ENCODE peak calls at places on chromosomes 6 and 20, in seven cellular contexts. H is cardiac fibroblast, J is brain microvascular endothelial cell, L is fibroblast of lung, Z is uterus, O is progenitor cell of endocrine pancreas, A is omental fat pad. T is an unnamed sample.

GRCh38 chr6:39084506-39084905 is 30.5 kb downstream of the SAYSD1 start:
- DNase-seq in H (no peak), J (no peak), L (no peak), Z (no peak), O (no peak), A (no peak), T (no peak)

GRCh38 chr20:33684533-33685327 is 1.5 kb downstream of the E2F1 start:
- DNase-seq in H (no peak), J (no peak), L (no peak), Z (peak; percentile 25), O (no peak), A (no peak), T (no peak)

GRCh38 chr20:59033616-59034165 is 1.6 kb upstream of the ATP5F1E start:
- DNase-seq in H (no peak), J (no peak), L (no peak), Z (no peak), O (no peak), A (no peak), T (no peak)

GRCh38 chr20:32191873-32192272 is 15.7 kb downstream of the PLAGL2 start:
- DNase-seq in H (peak; percentile 41), J (no peak), L (peak; percentile 54), Z (no peak), O (no peak), A (no peak), T (no peak)

GRCh38 chr20:41308290-41308691 is 9.2 kb downstream of the ZHX3 start:
- DNase-seq in H (peak; percentile 90), J (peak; percentile 78), L (peak; percentile 89), Z (no peak), O (no peak), A (no peak), T (peak; percentile 72)

GRCh38 chr20:62381202-62381797 is 5.6 kb upstream of the RPS21 start:
- DNase-seq in H (peak; percentile 51), J (peak; percentile 51), L (peak; percentile 75), Z (peak; percentile 49), O (no peak), A (no peak), T (no peak)

GRCh38 chr6:29631860-29632731 is 887 bp downstream of the GABBR1 start:
- DNase-seq in H (peak; percentile 78), J (no peak), L (peak; percentile 70), Z (peak; percentile 84), O (peak; percentile 47), A (no peak), T (no peak)

GRCh38 chr20:409697-410559 is 1.8 kb downstream of the RBCK1 start:
- DNase-seq in H (no peak), J (no peak), L (no peak), Z (no peak), O (no peak), A (no peak), T (no peak)

GRCh38 chr20:14335122-14335521 is 2.3 kb downstream of the FLRT3 start:
- DNase-seq in H (no peak), J (no peak), L (no peak), Z (no peak), O (no peak), A (no peak), T (no peak)

GRCh38 chr20:63782051-63782471 is 42.5 kb downstream of the SLC2A4RG start:
- DNase-seq in H (no peak), J (no peak), L (no peak), Z (no peak), O (no peak), A (no peak), T (no peak)
- TF ChIP-seq CTCF in H (no peak), J (no peak), L (no peak), Z (no peak), O (no peak), A (no peak), T (no peak)

GRCh38 chr6:89610149-89610642 is 28.4 kb downstream of the LYRM2 start:
- DNase-seq in H (peak; percentile 56), J (peak; percentile 36), L (peak; percentile 9), Z (peak; percentile 53), O (peak; percentile 51), A (peak; percentile 72), T (no peak)

GRCh38 chr6:89613790-89614189 is 24.8 kb downstream of the LYRM2 start:
- DNase-seq in H (no peak), J (no peak), L (no peak), Z (no peak), O (no peak), A (no peak), T (no peak)

GRCh38 chr6:89611666-89612065 is 26.9 kb downstream of the LYRM2 start:
- DNase-seq in H (peak; percentile 13), J (peak; percentile 6), L (peak; percentile 60), Z (no peak), O (no peak), A (no peak), T (no peak)

GRCh38 chr6:89615882-89616281 is 22.7 kb downstream of the LYRM2 start:
- DNase-seq in H (no peak), J (no peak), L (no peak), Z (no peak), O (no peak), A (no peak), T (no peak)

DNA sequence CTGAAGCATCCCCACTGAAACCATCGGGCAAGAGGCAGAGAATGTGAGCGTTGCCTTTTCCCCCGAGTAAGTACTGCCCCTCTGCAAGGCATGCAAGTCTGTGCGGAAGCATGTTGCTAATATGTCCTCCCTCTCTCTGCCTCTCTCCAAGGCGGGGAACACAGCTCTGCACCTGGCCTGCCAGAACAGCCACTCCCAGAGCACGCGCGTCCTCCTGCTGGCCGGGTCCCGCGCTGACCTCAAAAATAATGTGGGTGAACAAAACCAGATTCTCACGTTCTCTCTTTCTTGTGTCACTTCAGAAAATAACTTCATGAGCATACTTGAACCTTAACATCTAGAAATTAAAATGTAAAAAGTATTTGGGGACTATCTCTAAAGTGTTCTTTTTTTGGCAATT is 26.4 kb downstream of the LYRM2 start:
- DNase-seq in H (no peak), J (no peak), L (no peak), Z (no peak), O (no peak), A (no peak), T (no peak)
- TF ChIP-seq CTCF in H (no peak), J (no peak), L (no peak), Z (no peak), O (peak; percentile 41), A (no peak), T (no peak)

GRCh38 chr6:43768983-43769525 is 957 bp upstream of the VEGFA start:
- DNase-seq in H (peak; percentile 97), J (peak; percentile 27), L (peak; percentile 86), Z (peak; percentile 91), O (no peak), A (no peak), T (no peak)
- TF ChIP-seq CTCF in H (no peak), J (no peak), L (no peak), Z (no peak), O (no peak), A (no peak), T (no peak)

GRCh38 chr20:19056909-19057308 is 155.5 kb upstream of the SLC24A3 start:
- DNase-seq in H (no peak), J (no peak), L (no peak), Z (no peak), O (no peak), A (no peak), T (no peak)
- TF ChIP-seq CTCF in H (no peak), J (no peak), L (no peak), Z (no peak), O (peak; percentile 10), A (no peak), T (no peak)

DNA sequence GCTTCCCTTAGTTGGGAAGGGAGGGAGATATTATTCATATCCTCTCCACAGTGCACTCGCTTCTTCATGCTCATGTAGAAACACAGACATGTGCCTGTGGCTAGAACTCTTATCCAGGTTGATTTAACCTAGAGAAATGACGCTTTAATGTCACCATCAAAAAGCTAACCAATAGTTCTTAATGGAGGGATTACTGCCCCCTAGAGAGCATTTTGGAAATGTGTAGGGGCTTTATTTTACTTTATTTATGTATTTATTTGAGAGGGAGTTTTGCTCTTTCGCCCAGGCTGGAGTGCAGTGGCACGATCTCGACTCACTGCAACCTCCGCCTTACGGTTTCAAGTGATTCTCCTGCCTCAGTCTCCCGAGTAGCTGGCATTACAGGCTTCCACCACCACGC is 229.6 kb downstream of the SOD2 start:
- DNase-seq in H (peak; percentile 42), J (peak; percentile 5), L (peak; percentile 6), Z (no peak), O (no peak), A (no peak), T (no peak)
- TF ChIP-seq CTCF in H (peak; percentile 18), J (peak; percentile 21), L (peak; percentile 17), Z (no peak), O (peak; percentile 66), A (no peak), T (peak; percentile 31)

GRCh38 chr6:71383891-71384489 is 95.4 kb downstream of the OGFRL1 start:
- DNase-seq in H (peak; percentile 78), J (peak; percentile 38), L (peak; percentile 49), Z (no peak), O (no peak), A (no peak), T (no peak)
- TF ChIP-seq CTCF in H (peak; percentile 54), J (peak; percentile 34), L (peak; percentile 37), Z (peak; percentile 59), O (peak; percentile 81), A (no peak), T (peak; percentile 50)

GRCh38 chr20:16241911-16242310 is 331.3 kb downstream of the KIF16B start:
- DNase-seq in H (no peak), J (peak; percentile 5), L (no peak), Z (no peak), O (no peak), A (no peak), T (no peak)
- TF ChIP-seq CTCF in H (no peak), J (peak; percentile 25), L (no peak), Z (no peak), O (no peak), A (no peak), T (no peak)